ENCODE peak calls at places on chromosomes 13 and 19, in eight cellular contexts. Z is heart left ventricle, U is stomach, A is esophagus squamous epithelium, E is IMR-90, S is ovary, M is lower leg skin, V is breast epithelium. G is an unnamed sample.

GRCh38 chr19:10294368-10294697 is 4.6 kb downstream of the ICAM5 start:
- DNase-seq in E (no peak), M (no peak), A (no peak), S (no peak), U (no peak), V (no peak), Z (no peak), G (no peak)

GRCh38 chr19:23118400-23118799 is 1.6 kb downstream of the ZNF730 start:
- DNase-seq in E (no peak), S (no peak), A (no peak), M (no peak), V (no peak), U (no peak), Z (no peak), G (no peak)

GRCh38 chr19:14542721-14543328 is 13.4 kb downstream of the TECR start:
- DNase-seq in A (no peak), E (no peak), U (no peak), S (no peak), M (no peak), Z (no peak), V (no peak), G (peak)

GRCh38 chr13:93411281-93411680 is 184.7 kb downstream of the GPC6 start:
- DNase-seq in A (no peak), Z (no peak), V (no peak), U (no peak), S (no peak), M (no peak), E (no peak), G (no peak)

GRCh38 chr19:30216453-30216852 is 155.7 kb upstream of the ZNF536 start:
- DNase-seq in A (no peak), E (no peak), U (no peak), V (no peak), Z (no peak), M (no peak), S (no peak), G (no peak)

GRCh38 chr19:13401388-13401787 is 104.9 kb downstream of the CACNA1A start:
- DNase-seq in Z (no peak), A (no peak), M (no peak), V (no peak), U (no peak), S (no peak), E (peak), G (no peak)

GRCh38 chr13:114144606-114145244 is 12.3 kb upstream of the RASA3 start:
- DNase-seq in A (no peak), V (peak), Z (peak), S (no peak), U (no peak), E (no peak), M (peak), G (no peak)

GRCh38 chr19:51327066-51327985 is 14.6 kb downstream of the VSIG10L start:
- DNase-seq in Z (peak), U (peak), M (no peak), V (peak), E (peak), A (no peak), S (no peak), G (peak)

GRCh38 chr13:110308377-110309158 is 1.5 kb downstream of the COL4A2 start:
- DNase-seq in A (no peak), V (no peak), U (no peak), E (no peak), Z (no peak), S (peak), M (peak), G (no peak)

GRCh38 chr19:6047741-6048231 is 62.5 kb downstream of the RFX2 start:
- DNase-seq in M (peak), E (peak), A (no peak), V (peak), Z (no peak), U (no peak), S (no peak), G (no peak)

GRCh38 chr19:49950956-49951526 is 9.9 kb downstream of the SIGLEC11 start:
- DNase-seq in U (no peak), V (peak), Z (no peak), A (no peak), M (no peak), E (no peak), S (no peak), G (no peak)

GRCh38 chr19:32708457-32708856 is 11.1 kb upstream of the TDRD12 start:
- DNase-seq in M (peak), A (no peak), Z (no peak), E (no peak), S (no peak), V (no peak), U (no peak), G (no peak)

GRCh38 chr19:7393934-7394508 is 45.3 kb downstream of the ARHGEF18 start:
- DNase-seq in A (no peak), E (no peak), S (no peak), Z (no peak), U (no peak), M (no peak), V (no peak), G (no peak)

GRCh38 chr13:97974773-97975172 is 21.3 kb downstream of the IPO5 start:
- DNase-seq in M (no peak), E (no peak), A (no peak), V (no peak), Z (no peak), S (no peak), U (no peak), G (no peak)

GRCh38 chr19:41564515-41565383 is 11.2 kb upstream of the CEACAM21 start:
- DNase-seq in A (no peak), U (no peak), Z (no peak), E (no peak), S (no peak), V (no peak), M (no peak), G (no peak)
- TF ChIP-seq POLR2A in A (no peak), U (no peak), Z (no peak), E (no peak), S (no peak), V (no peak), M (no peak), G (no peak)

GRCh38 chr13:51002736-51003135 is 93.1 kb downstream of the RNASEH2B start:
- DNase-seq in A (no peak), Z (no peak), V (no peak), E (no peak), M (no peak), S (no peak), U (no peak), G (no peak)

GRCh38 chr13:51000576-51001260 is 91.1 kb downstream of the RNASEH2B start:
- DNase-seq in A (no peak), Z (peak), S (peak), V (no peak), U (no peak), E (peak), M (peak), G (no peak)

GRCh38 chr13:51000058-51000457 is 90.5 kb downstream of the RNASEH2B start:
- DNase-seq in S (no peak), E (no peak), Z (no peak), M (no peak), U (no peak), A (no peak), V (no peak), G (no peak)

GRCh38 chr13:50999641-51000040 is 90.0 kb downstream of the RNASEH2B start:
- DNase-seq in M (peak), A (no peak), Z (no peak), S (no peak), V (no peak), U (no peak), E (no peak), G (no peak)

DNA sequence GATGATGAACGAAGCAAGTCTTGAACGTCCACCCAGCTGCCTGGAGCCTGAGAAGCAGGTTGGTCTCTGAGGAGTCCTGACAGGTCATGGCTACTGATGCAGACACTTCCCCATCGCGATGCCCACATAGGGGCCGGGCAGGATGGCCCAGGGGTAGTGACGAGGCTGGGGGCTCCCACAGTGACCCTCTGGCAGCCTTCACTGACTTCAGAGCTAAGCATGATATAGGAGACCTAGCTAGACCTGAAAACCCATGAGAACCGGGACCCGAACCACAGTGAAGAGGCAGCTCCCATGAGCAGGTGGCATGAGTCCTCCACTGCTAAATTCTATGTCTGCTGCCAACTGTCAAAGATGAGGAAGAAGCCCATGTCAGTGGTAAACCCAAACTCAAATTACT is 91.7 kb downstream of the RNASEH2B start:
- DNase-seq in E (no peak), Z (no peak), U (no peak), A (no peak), S (no peak), V (no peak), M (peak), G (no peak)
- TF ChIP-seq POLR2A in E (no peak), Z (no peak), U (no peak), A (no peak), S (no peak), V (no peak), M (no peak), G (no peak)

DNA sequence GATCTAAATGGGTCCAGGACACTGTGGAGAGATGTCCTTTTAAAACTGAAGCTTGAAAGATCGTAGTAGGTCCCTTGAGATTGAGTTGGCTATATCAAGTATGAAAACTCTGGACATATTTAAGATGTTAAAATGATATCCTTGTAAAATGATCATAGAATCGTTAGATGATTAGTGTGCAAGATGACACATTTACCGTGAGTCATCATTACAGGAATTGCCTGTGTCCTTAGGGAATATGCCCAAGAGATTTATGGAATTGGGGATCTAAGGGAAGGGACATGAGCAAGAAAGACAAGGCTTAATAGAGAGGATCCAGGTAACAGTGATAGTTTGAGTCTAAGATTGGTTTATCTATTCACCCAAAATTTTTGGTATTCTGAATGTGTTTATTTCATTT is 233.7 kb downstream of the GPC5 start:
- DNase-seq in Z (no peak), M (no peak), V (no peak), A (no peak), S (no peak), E (peak), U (no peak), G (no peak)
- TF ChIP-seq POLR2A in Z (no peak), M (no peak), V (no peak), A (no peak), S (no peak), E (no peak), U (no peak), G (no peak)

DNA sequence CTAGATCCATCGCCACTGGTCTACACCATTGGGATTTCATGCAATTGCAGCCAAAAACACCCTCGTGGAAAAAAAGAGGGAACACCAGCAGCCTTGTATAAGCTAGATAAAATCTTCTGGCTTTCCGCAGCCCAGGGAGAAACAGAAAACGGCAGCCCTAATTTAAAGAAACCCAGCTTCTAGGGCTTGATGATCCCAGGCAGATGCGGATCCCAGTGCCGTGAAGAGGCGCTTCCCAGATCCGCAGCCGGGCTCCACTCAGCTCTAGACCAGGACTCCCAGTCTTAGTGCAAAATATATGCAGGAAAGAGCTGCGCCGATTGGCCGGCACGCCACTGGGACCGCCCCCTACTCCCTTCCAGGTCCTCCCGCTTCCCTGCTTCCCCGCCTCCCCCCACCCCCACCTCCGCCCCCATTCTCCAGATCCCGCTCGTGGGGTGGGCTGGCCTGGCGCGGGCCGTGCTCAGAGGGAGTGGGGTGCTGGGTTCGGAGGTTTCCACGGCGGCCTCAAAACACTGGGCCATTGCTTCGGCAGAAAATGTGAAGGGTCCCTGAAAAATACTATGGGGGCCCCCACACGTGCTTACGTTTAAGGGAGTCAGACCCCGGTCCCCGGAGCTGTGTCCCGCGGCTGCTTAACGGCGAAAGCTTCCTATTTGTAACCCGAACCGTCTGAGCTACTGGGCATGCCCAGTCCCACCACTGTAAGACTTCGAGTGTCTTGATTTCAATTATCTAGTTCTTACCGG is 63.1 kb downstream of the SERP2 start:
- DNase-seq in S (peak), Z (peak), E (peak), M (peak), V (peak), U (peak), A (peak), G (peak)
- TF ChIP-seq POLR2A in S (peak), Z (peak), E (peak), M (peak), V (peak), U (no peak), A (peak), G (peak)

DNA sequence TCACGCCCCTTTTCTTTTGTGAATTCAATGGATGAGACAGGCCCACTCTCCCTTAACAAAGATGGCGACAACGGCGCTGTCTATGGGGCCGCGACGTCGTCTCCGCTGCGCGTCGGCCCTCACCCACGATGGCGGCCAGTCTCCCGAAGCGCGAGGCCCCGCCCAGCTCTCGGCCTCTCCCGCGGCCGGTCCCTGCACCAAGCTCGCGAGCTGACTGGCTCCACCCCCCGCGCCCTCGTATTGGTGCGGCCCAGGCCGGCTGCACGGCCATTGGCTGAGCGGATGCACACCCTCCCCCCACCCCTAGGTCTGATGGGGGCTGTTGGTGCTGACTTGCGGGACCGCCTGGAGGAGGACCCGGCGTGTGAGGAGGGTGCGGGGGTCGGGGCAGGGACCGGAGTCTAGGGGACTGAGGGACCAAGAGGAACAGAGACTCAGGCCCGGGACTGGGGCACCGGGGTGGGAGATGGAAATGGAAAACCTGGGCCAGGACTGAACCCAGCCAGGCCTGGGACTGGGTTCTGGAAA is 4.8 kb downstream of the SPHK2 start:
- DNase-seq in E (peak), A (peak), V (peak), S (peak), U (peak), M (peak), Z (peak), G (peak)
- TF ChIP-seq POLR2A in E (no peak), A (no peak), V (no peak), S (peak), U (no peak), M (no peak), Z (no peak), G (peak)

GRCh38 chr19:45615795-45616708 is 14.0 kb upstream of the GPR4 start:
- DNase-seq in A (no peak), E (peak), S (peak), Z (peak), U (peak), M (peak), V (peak), G (peak)
- TF ChIP-seq POLR2A in A (no peak), E (no peak), S (no peak), Z (no peak), U (no peak), M (no peak), V (no peak), G (no peak)

DNA sequence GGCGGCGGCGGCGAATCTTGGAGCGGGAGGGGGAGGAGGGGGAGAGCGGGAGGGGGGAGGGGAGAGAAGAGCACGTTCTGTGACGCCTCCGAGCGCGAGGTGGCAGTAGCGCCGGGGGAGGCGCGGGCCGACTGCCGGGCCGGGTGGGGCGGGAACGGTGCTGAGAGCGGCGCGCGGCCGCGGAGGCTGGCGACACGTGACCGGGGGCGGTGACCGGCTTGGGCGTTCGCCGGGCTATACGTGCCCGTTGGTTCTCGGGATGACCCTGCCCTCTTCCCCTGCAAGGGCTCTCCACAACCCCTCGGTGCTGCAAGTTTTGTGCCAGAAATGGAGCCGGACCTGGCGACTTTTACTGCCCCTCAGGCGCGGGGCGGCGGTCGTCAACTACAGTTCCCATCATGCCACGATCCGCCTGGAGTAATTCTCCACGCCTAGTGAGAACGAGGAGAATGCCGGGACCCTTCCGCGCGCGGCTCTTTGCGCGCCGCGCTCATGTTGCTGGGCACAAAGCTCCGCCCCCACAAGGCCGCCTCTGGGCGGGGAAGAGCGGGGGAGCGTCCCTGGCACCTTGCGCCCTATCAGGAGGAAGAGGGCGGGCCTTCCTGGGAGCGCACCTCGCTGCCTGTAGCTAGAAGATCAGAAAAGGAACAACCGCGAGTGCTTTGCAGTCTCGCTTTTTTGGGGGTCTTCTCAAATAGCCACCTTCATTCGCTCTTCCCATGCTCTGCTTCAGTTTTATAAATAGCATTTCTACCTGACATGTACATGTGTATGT is at the start of gene KPNA3:
- DNase-seq in U (peak), E (peak), S (peak), Z (peak), V (peak), M (peak), A (peak), G (peak)
- TF ChIP-seq POLR2A in U (no peak), E (no peak), S (no peak), Z (no peak), V (no peak), M (no peak), A (peak), G (peak)

GRCh38 chr13:51726446-51727185 is 77.3 kb downstream of the DHRS12 start:
- DNase-seq in U (no peak), M (no peak), E (peak), V (no peak), S (no peak), Z (no peak), A (no peak), G (no peak)
- TF ChIP-seq POLR2A in U (no peak), M (no peak), E (no peak), V (no peak), S (no peak), Z (no peak), A (no peak), G (no peak)